ENCODE peak calls at places on chromosomes 5 and 9, in nine cellular contexts. V is neural progenitor cell; Z is T-helper 9 cell; P is activated T-helper 1 cell treated with anti-CD3 and anti-CD28 coated beads, Interleukin-12 subunit alpha, Interleukin-12 subunit beta, Interleukin-2, Interleukin-4 antibody, amounts not matched to agents 30 ng/mL and 10 ng/mL and 1 ng/mL, durations not matched to agents 14 hours and 24 hours and 36 hours; J is COR-L47; D is astrocyte of the spinal cord; B is AG09309; O is bronchial epithelial cell; F is HTR-8/SVneo. S is an unnamed sample.

GRCh38 chr9:18352716-18353115 is 121.2 kb upstream of the ADAMTSL1 start:
- DNase-seq in V (no peak), Z (no peak), P (no peak), J (no peak), D (no peak), B (no peak), O (no peak), F (no peak), S (no peak)

GRCh38 chr5:175895701-175896102 is 24.3 kb downstream of the CPLX2 start:
- DNase-seq in V (peak), Z (peak), P (peak), J (no peak), D (no peak), B (no peak), O (no peak), F (no peak), S (peak)

GRCh38 chr5:158809310-158809709 is 290.4 kb downstream of the EBF1 start:
- DNase-seq in V (no peak), Z (no peak), P (no peak), J (no peak), D (no peak), B (no peak), O (no peak), F (no peak), S (no peak)

GRCh38 chr5:91160751-91161285 is 222.3 kb downstream of the ARRDC3 start:
- DNase-seq in V (no peak), Z (no peak), P (no peak), J (no peak), D (no peak), B (no peak), O (peak), F (no peak), S (no peak)

GRCh38 chr9:130732131-130732530 is 38.6 kb downstream of the EXOSC2 start:
- DNase-seq in V (no peak), Z (no peak), P (no peak), J (peak), D (no peak), B (no peak), O (no peak), F (no peak), S (no peak)

GRCh38 chr9:135512904-135513303 is 8.3 kb upstream of the LCN1 start:
- DNase-seq in V (no peak), Z (no peak), P (no peak), J (no peak), D (peak), B (no peak), O (no peak), F (no peak), S (no peak)

GRCh38 chr9:6086006-6086655 is 70.7 kb upstream of the RANBP6 start:
- DNase-seq in V (no peak), Z (no peak), P (no peak), J (no peak), D (peak), B (no peak), O (no peak), F (no peak), S (no peak)

GRCh38 chr5:168327994-168328393 is 36.5 kb downstream of the WWC1 start:
- DNase-seq in V (no peak), Z (no peak), P (no peak), J (no peak), D (peak), B (no peak), O (peak), F (no peak), S (peak)

GRCh38 chr5:100992354-100992753 is 89.3 kb upstream of the ST8SIA4 start:
- DNase-seq in V (no peak), Z (no peak), P (no peak), J (no peak), D (no peak), B (no peak), O (no peak), F (no peak), S (no peak)

GRCh38 chr5:43564289-43564850 is 7.5 kb upstream of the PAIP1 start:
- DNase-seq in V (no peak), Z (no peak), P (no peak), J (no peak), D (no peak), B (no peak), O (no peak), F (no peak), S (no peak)

GRCh38 chr5:9251379-9251980 is 294.4 kb downstream of the SEMA5A start:
- DNase-seq in V (no peak), Z (no peak), P (no peak), J (no peak), D (no peak), B (no peak), O (peak), F (peak), S (no peak)

GRCh38 chr5:118919016-118919415 is 69.3 kb downstream of the DTWD2 start:
- DNase-seq in V (no peak), Z (no peak), P (no peak), J (no peak), D (peak), B (no peak), O (no peak), F (no peak), S (no peak)

GRCh38 chr9:77013932-77014596 is 5.4 kb upstream of the FOXB2 start:
- DNase-seq in V (peak), Z (no peak), P (no peak), J (peak), D (no peak), B (no peak), O (no peak), F (no peak), S (no peak)

GRCh38 chr9:131194767-131195166 is 69.4 kb downstream of the NUP214 start:
- DNase-seq in V (no peak), Z (no peak), P (no peak), J (no peak), D (no peak), B (no peak), O (no peak), F (no peak), S (no peak)

GRCh38 chr5:12910611-12911010 is 1006.4 kb upstream of the CTNND2 start:
- DNase-seq in V (no peak), Z (no peak), P (no peak), J (no peak), D (no peak), B (no peak), O (no peak), F (peak), S (no peak)

GRCh38 chr5:133610489-133611356 is 1.6 kb downstream of the FSTL4 start:
- DNase-seq in V (peak), Z (no peak), P (no peak), J (peak), D (peak), B (no peak), O (peak), F (peak), S (peak)

GRCh38 chr5:141779642-141780041 is 97.6 kb upstream of the ARAP3 start:
- DNase-seq in V (no peak), Z (no peak), P (no peak), J (no peak), D (peak), B (no peak), O (peak), F (no peak), S (peak)

GRCh38 chr5:120509056-120509455 is 45.0 kb downstream of the PRR16 start:
- DNase-seq in V (no peak), Z (no peak), P (no peak), J (no peak), D (no peak), B (peak), O (no peak), F (no peak), S (no peak)

GRCh38 chr9:14692536-14692917 is 705 bp downstream of the ZDHHC21 start:
- DNase-seq in V (no peak), Z (no peak), P (no peak), J (no peak), D (no peak), B (no peak), O (no peak), F (peak), S (no peak)

GRCh38 chr5:66896207-66896606 is 300.0 kb downstream of the MAST4 start:
- DNase-seq in V (no peak), Z (no peak), P (no peak), J (no peak), D (peak), B (no peak), O (peak), F (no peak), S (peak)

GRCh38 chr9:117691367-117691766 is 12.8 kb upstream of the TLR4 start:
- DNase-seq in V (no peak), Z (no peak), P (no peak), J (no peak), D (peak), B (no peak), O (no peak), F (no peak), S (no peak)

GRCh38 chr5:95731571-95732554 is 727 bp downstream of the RHOBTB3 start:
- DNase-seq in V (peak), Z (peak), P (no peak), J (peak), D (peak), B (no peak), O (peak), F (no peak), S (peak)

GRCh38 chr9:23555849-23556248 is 270.2 kb downstream of the ELAVL2 start:
- DNase-seq in V (peak), Z (no peak), P (no peak), J (peak), D (peak), B (no peak), O (no peak), F (no peak), S (no peak)

GRCh38 chr5:141094481-141095262 is at the start of gene PCDHB2:
- DNase-seq in V (peak), Z (no peak), P (no peak), J (peak), D (peak), B (peak), O (peak), F (no peak), S (peak)

GRCh38 chr9:130570200-130570599 is 9.2 kb upstream of the FUBP3 start:
- DNase-seq in V (no peak), Z (no peak), P (no peak), J (no peak), D (peak), B (no peak), O (peak), F (no peak), S (peak)

GRCh38 chr5:68251386-68251785 is 35.8 kb downstream of the PIK3R1 start:
- DNase-seq in V (no peak), Z (peak), P (no peak), J (no peak), D (peak), B (no peak), O (peak), F (no peak), S (peak)

GRCh38 chr5:123549256-123549904 is 37.4 kb downstream of the CSNK1G3 start:
- DNase-seq in V (no peak), Z (peak), P (peak), J (no peak), D (no peak), B (no peak), O (no peak), F (no peak), S (no peak)

GRCh38 chr5:160260881-160261815 is 31.8 kb downstream of the FABP6 start:
- DNase-seq in V (peak), Z (no peak), P (no peak), J (no peak), D (peak), B (peak), O (peak), F (no peak), S (peak)

GRCh38 chr9:14165376-14166035 is 148.4 kb downstream of the NFIB start:
- DNase-seq in V (no peak), Z (no peak), P (no peak), J (no peak), D (no peak), B (no peak), O (peak), F (no peak), S (no peak)

GRCh38 chr5:435961-436640 is 6.9 kb upstream of the EXOC3 start:
- DNase-seq in V (peak), Z (no peak), P (no peak), J (peak), D (no peak), B (no peak), O (peak), F (peak), S (peak)

GRCh38 chr5:67014191-67014590 is 182.4 kb downstream of the CD180 start:
- DNase-seq in V (no peak), Z (no peak), P (no peak), J (no peak), D (no peak), B (no peak), O (no peak), F (no peak), S (no peak)

GRCh38 chr5:179812997-179813607 is 6.4 kb upstream of the MGAT4B start:
- DNase-seq in V (no peak), Z (no peak), P (no peak), J (no peak), D (no peak), B (no peak), O (no peak), F (no peak), S (no peak)

GRCh38 chr5:42858709-42859108 is 47.0 kb upstream of the SELENOP start:
- DNase-seq in V (peak), Z (no peak), P (no peak), J (no peak), D (no peak), B (no peak), O (no peak), F (no peak), S (no peak)

GRCh38 chr5:39891376-39891775 is 466.6 kb upstream of the DAB2 start:
- DNase-seq in V (no peak), Z (no peak), P (no peak), J (no peak), D (peak), B (no peak), O (peak), F (no peak), S (no peak)

GRCh38 chr5:135156337-135156714 is 122.3 kb upstream of the PITX1 start:
- DNase-seq in V (no peak), Z (no peak), P (no peak), J (no peak), D (no peak), B (no peak), O (no peak), F (no peak), S (no peak)

GRCh38 chr5:149228610-149229297 is 42.9 kb upstream of the AFAP1L1 start:
- DNase-seq in V (peak), Z (no peak), P (no peak), J (peak), D (peak), B (peak), O (peak), F (peak), S (peak)

S was measured in Daoy.